ENCODE peak calls at places on chromosomes 4 and X, in four cellular contexts. Z is GM12878; B is activated naive CD4-positive, alpha-beta T cell treated with anti-CD3 and anti-CD28 coated beads, Interleukin-2, amount 50 U/mL, for 72 hours; M is NCI-H1105. L is an unnamed sample.

GRCh38 chr4:85842540-85842939 is 367.6 kb downstream of the ARHGAP24 start:
- DNase-seq in Z (no peak), B (no peak), M (no peak), L (no peak)

GRCh38 chr4:174559894-174560293 is 37.6 kb upstream of the HPGD start:
- DNase-seq in Z (no peak), B (no peak), M (no peak), L (no peak)

GRCh38 chrX:133749370-133749769 is 236.0 kb downstream of the GPC3 start:
- DNase-seq in Z (no peak), B (no peak), M (no peak), L (no peak)

GRCh38 chr4:132101526-132101925 is 1047.6 kb upstream of the PCDH10 start:
- DNase-seq in Z (no peak), B (no peak), M (no peak), L (no peak)

GRCh38 chr4:173461170-173461569 is 62.3 kb upstream of the SCRG1 start:
- DNase-seq in Z (no peak), B (no peak), M (no peak), L (no peak)

GRCh38 chr4:40976343-40976742 is 226.6 kb downstream of the NSUN7 start:
- DNase-seq in Z (no peak), B (no peak), M (peak; percentile 9), L (peak; percentile 73)

GRCh38 chrX:47831788-47832187 is 4.9 kb upstream of the ZNF81 start:
- DNase-seq in Z (no peak), B (no peak), M (peak; percentile 34), L (peak; percentile 69)

GRCh38 chr4:158809611-158810486 is 41.0 kb downstream of the FNIP2 start:
- DNase-seq in Z (peak; percentile 89), B (no peak), M (no peak), L (no peak)

GRCh38 chrX:35664838-35665237 is 133.3 kb upstream of the MAGEB16 start:
- DNase-seq in Z (no peak), B (no peak), M (no peak), L (no peak)

GRCh38 chr4:74548561-74548960 is 103.6 kb downstream of the AREG start:
- DNase-seq in Z (no peak), B (no peak), M (no peak), L (no peak)

GRCh38 chr4:52951016-52951415 is 88.9 kb downstream of the RASL11B start:
- DNase-seq in Z (no peak), B (no peak), M (no peak), L (no peak)

GRCh38 chrX:131747173-131747572 is 203.3 kb downstream of the OR13H1 start:
- DNase-seq in Z (peak; percentile 98), B (no peak), M (peak; percentile 78), L (no peak)

GRCh38 chr4:171924761-171925376 is 111.7 kb downstream of the GALNTL6 start:
- DNase-seq in Z (no peak), B (no peak), M (no peak), L (no peak)

GRCh38 chrX:34656467-34656841 is 631 bp downstream of the TMEM47 start:
- DNase-seq in Z (no peak), B (no peak), M (no peak), L (no peak)

GRCh38 chr4:143186634-143187033 is 1.9 kb downstream of the USP38 start:
- DNase-seq in Z (no peak), B (no peak), M (no peak), L (peak; percentile 38)

GRCh38 chr4:76212851-76213414 is 691 bp downstream of the SCARB2 start:
- DNase-seq in Z (no peak), B (peak; percentile 64), M (no peak), L (peak; percentile 62)

GRCh38 chr4:166816901-166817300 is 417.4 kb downstream of the SPOCK3 start:
- DNase-seq in Z (no peak), B (no peak), M (no peak), L (no peak)

GRCh38 chr4:51831133-51831532 is 11.8 kb upstream of the DCUN1D4 start:
- DNase-seq in Z (no peak), B (peak; percentile 59), M (peak; percentile 27), L (peak; percentile 43)

GRCh38 chr4:186137193-186137792 is 32.8 kb downstream of the FAM149A start:
- DNase-seq in Z (no peak), B (no peak), M (no peak), L (peak; percentile 51)

GRCh38 chr4:141711211-141711610 is 74.8 kb downstream of the IL15 start:
- DNase-seq in Z (no peak), B (no peak), M (no peak), L (peak; percentile 43)

GRCh38 chr4:138898282-138898681 is 117.3 kb upstream of the NOCT start:
- DNase-seq in Z (no peak), B (no peak), M (peak; percentile 49), L (no peak)

GRCh38 chr4:184474261-184475095 is at the start of gene IRF2:
- DNase-seq in Z (peak; percentile 93), B (peak; percentile 96), M (peak; percentile 69), L (peak; percentile 93)

GRCh38 chrX:103845165-103845653 is 13.2 kb upstream of the RAB9B start:
- DNase-seq in Z (peak; percentile 33), B (no peak), M (peak; percentile 21), L (peak; percentile 72)

GRCh38 chr4:25823632-25824031 is 39.2 kb downstream of the SEL1L3 start:
- DNase-seq in Z (no peak), B (no peak), M (no peak), L (no peak)

GRCh38 chr4:85565761-85566480 is 91.0 kb downstream of the ARHGAP24 start:
- DNase-seq in Z (peak; percentile 32), B (no peak), M (no peak), L (no peak)

GRCh38 chrX:9885150-9885549 is 82.0 kb upstream of the CLDN34 start:
- DNase-seq in Z (no peak), B (no peak), M (peak; percentile 22), L (peak; percentile 62)

GRCh38 chr4:176778491-176778890 is 14.2 kb downstream of the VEGFC start:
- DNase-seq in Z (no peak), B (no peak), M (no peak), L (peak; percentile 11)

GRCh38 chrX:132594129-132594528 is 105.3 kb upstream of the MBNL3 start:
- DNase-seq in Z (no peak), B (no peak), M (no peak), L (peak; percentile 82)

GRCh38 chr4:139492429-139492828 is 38.5 kb downstream of the RAB33B start:
- DNase-seq in Z (no peak), B (no peak), M (no peak), L (no peak)

GRCh38 chr4:3707423-3708102 is 58.6 kb upstream of the ADRA2C start:
- DNase-seq in Z (no peak), B (no peak), M (no peak), L (no peak)

GRCh38 chrX:51456814-51457213 is 39.6 kb downstream of the NUDT11 start:
- DNase-seq in Z (no peak), B (no peak), M (no peak), L (peak; percentile 27)

GRCh38 chrX:48573690-48574269 is 504 bp upstream of the RBM3 start:
- DNase-seq in Z (no peak), B (no peak), M (peak; percentile 39), L (peak; percentile 42)

GRCh38 chrX:107542500-107542899 is 85.8 kb upstream of the PRPS1 start:
- DNase-seq in Z (no peak), B (no peak), M (peak; percentile 10), L (peak; percentile 11)

GRCh38 chrX:39633293-39633692 is 464.5 kb downstream of the BCOR start:
- DNase-seq in Z (no peak), B (no peak), M (no peak), L (no peak)

GRCh38 chr4:130955520-130955919 is 1859.6 kb downstream of the C4orf33 start:
- DNase-seq in Z (no peak), B (no peak), M (no peak), L (no peak)

GRCh38 chrX:106906361-106906760 is 3.2 kb upstream of the RIPPLY1 start:
- DNase-seq in Z (no peak), B (no peak), M (no peak), L (no peak)

GRCh38 chr4:107801766-107802211 is 22.9 kb upstream of the SGMS2 start:
- DNase-seq in Z (no peak), B (no peak), M (no peak), L (peak; percentile 15)

GRCh38 chr4:79823148-79823763 is 249.8 kb downstream of the ANTXR2 start:
- DNase-seq in Z (no peak), B (no peak), M (no peak), L (no peak)

L was measured in RKO.